ENCODE peak calls at places on chromosome 1, in four cellular contexts. J is cardiac muscle cell; P is amniotic stem cell; Y is stimulated activated CD4-positive, alpha-beta T cell treated with anti-CD3 and anti-CD28 coated beads, Interleukin-2, amount 100 ng/mL, for 24 hours. Z is an unnamed sample.

GRCh38 chr1:53754484-53755312 is 15.7 kb upstream of the GLIS1 start:
- DNase-seq in P (peak), Y (peak), J (peak), Z (peak)

GRCh38 chr1:64967381-64967780 is 1.0 kb upstream of the JAK1 start:
- DNase-seq in P (no peak), Y (no peak), J (peak), Z (no peak)

GRCh38 chr1:64378826-64379225 is 91.1 kb upstream of the CACHD1 start:
- DNase-seq in J (no peak), P (no peak), Y (no peak), Z (no peak)

GRCh38 chr1:224051086-224051406 is 62.9 kb upstream of the FBXO28 start:
- DNase-seq in J (no peak), Y (no peak), P (no peak), Z (no peak)

GRCh38 chr1:67576474-67576873 is 108.5 kb upstream of the GADD45A start:
- DNase-seq in J (no peak), P (no peak), Y (no peak), Z (no peak)

GRCh38 chr1:100793661-100794060 is 74.1 kb downstream of the VCAM1 start:
- DNase-seq in J (no peak), P (no peak), Y (no peak), Z (no peak)

GRCh38 chr1:109959974-109960744 is 24.4 kb upstream of the AHCYL1 start:
- DNase-seq in J (peak), Y (no peak), P (peak), Z (peak)

GRCh38 chr1:215551806-215552205 is 15.3 kb upstream of the KCTD3 start:
- DNase-seq in J (no peak), Y (no peak), P (no peak), Z (no peak)